ENCODE peak calls at places on chromosomes 6 and 20, in six cellular contexts. G is MM.1S, K is neural progenitor cell, C is OCI-LY7, E is HCT116, T is GM23338. H is an unnamed sample. For H4K20me1, the result is how much of the 10 kb centered on the place peaks cover.

GRCh38 chr20:45951474-45951873 is 17.0 kb downstream of the PCIF1 start:
- DNase-seq in G (no peak), K (no peak), C (peak), E (no peak), T (no peak), H (no peak)

GRCh38 chr20:10568032-10568431 is 105.8 kb downstream of the JAG1 start:
- DNase-seq in G (no peak), K (no peak), C (no peak), E (no peak), T (no peak), H (no peak)

GRCh38 chr6:44538131-44538835 is 150.8 kb downstream of the CDC5L start:
- DNase-seq in G (no peak), K (no peak), C (no peak), E (no peak), T (no peak), H (no peak)

GRCh38 chr6:6599468-6599873 is 11.0 kb downstream of the LY86 start:
- DNase-seq in G (no peak), K (no peak), C (no peak), E (no peak), T (no peak), H (no peak)

GRCh38 chr20:13267231-13267630 is 46.2 kb downstream of the ISM1 start:
- DNase-seq in G (no peak), K (no peak), C (no peak), E (no peak), T (no peak), H (no peak)

GRCh38 chr20:19840111-19840705 is 82.2 kb downstream of the RIN2 start:
- DNase-seq in G (no peak), K (no peak), C (no peak), E (no peak), T (no peak), H (no peak)

GRCh38 chr6:118495639-118496296 is 52.3 kb upstream of the PLN start:
- DNase-seq in G (no peak), K (no peak), C (no peak), E (peak), T (no peak), H (peak)

GRCh38 chr6:82711105-82711829 is 347.6 kb downstream of the TPBG start:
- DNase-seq in G (no peak), K (no peak), C (no peak), E (no peak), T (no peak), H (no peak)

GRCh38 chr20:50295345-50295744 is 104.7 kb downstream of the CEBPB start:
- DNase-seq in G (no peak), K (no peak), C (no peak), E (no peak), T (no peak), H (peak)

GRCh38 chr6:147935656-147936055 is 407.0 kb upstream of the SASH1 start:
- DNase-seq in G (no peak), K (no peak), C (no peak), E (no peak), T (no peak), H (no peak)

GRCh38 chr6:45472383-45472782 is 94.6 kb upstream of the SUPT3H start:
- DNase-seq in G (no peak), K (no peak), C (no peak), E (no peak), T (no peak), H (no peak)

GRCh38 chr6:142885182-142885867 is 59.7 kb downstream of the HIVEP2 start:
- DNase-seq in G (peak), K (peak), C (peak), E (peak), T (peak), H (peak)

DNA sequence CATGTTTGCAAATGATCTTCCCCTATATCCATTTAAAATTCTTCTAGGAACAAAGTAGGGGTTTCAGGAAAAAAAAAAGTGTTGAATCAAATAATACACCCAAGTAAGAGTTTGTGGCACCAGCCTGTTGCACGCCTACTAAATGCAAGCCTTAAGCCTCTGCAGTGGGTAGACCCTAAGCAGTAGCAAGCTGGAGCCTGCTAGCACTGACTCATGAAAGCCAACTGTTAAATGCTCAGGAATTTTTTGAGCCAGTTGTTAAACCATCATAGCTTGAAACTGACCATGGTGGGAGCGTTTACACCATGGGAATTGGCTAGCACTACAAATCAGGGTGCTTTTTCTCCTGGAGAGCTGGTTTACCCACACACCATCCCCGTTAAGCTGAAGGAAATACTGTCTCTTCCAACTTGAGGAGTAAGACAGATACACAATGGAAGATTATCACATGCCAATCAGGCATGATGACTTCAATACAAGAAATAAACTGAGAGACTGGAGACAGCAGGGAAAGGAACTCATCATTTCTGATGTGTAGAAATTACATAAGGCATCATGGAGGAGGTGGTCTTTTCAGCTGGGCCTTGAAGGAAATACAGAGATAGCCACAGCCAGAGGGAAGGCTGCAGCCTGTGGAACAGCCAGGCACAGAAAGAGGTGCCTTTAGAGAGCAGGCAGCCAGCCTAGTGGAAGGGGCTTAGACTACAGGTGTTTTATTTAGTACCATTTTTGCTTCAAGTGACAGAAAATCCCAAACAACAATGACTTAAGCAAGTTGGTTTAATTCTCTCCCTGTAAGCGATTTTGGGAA is 110.8 kb downstream of the SNX5 start:
- DNase-seq in G (no peak), K (no peak), C (no peak), E (no peak), T (no peak), H (no peak)
- H4K20me1 ChIP-seq in G (under half), K (under half), C (under half), E (under half), T (under half), H (under half)

GRCh38 chr6:11918021-11918738 is 93.9 kb upstream of the HIVEP1 start:
- DNase-seq in G (no peak), K (no peak), C (no peak), E (no peak), T (no peak), H (no peak)
- H3K4me2 ChIP-seq in G (no peak), K (peak), C (no peak), E (no peak), T (no peak), H (no peak)

DNA sequence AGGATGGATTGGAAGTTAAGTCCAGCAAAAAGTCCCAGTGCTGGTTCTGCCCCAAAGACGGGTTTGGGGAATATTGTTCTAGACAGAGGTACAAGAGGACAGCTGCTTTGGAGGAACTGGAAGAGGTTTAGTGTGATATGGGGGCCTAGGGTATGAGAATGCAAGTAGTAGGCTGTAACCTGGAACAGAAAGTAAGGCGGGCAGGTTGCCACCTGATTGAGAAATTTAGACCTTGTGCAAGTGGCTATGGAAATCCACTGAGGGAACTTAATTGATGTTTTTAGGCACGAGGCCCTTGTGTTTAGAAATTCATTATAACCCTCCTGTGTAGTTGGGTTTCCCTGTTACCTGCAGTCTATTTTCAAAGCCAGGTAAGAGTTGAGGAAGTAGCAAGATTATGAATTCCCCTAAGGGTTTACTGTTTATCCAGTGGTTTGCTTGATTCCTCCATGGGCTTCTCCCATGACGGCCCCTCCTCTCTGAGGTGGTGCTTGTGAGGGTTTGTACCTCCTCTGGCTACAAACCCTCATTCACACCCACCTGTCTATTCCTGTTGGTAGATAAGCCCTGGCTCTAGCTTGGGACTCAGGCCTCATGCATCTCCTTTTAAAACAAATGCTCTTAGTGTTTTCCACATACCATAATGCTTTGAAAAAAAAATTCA is 42.0 kb upstream of the BCAS1 start:
- DNase-seq in G (no peak), K (no peak), C (no peak), E (no peak), T (no peak), H (no peak)
- TF ChIP-seq EZH2phosphoT487 in G (no peak), K (no peak), C (no peak), E (no peak), T (no peak), H (no peak)

GRCh38 chr6:152978058-152978457 is 4.8 kb downstream of the FBXO5 start:
- DNase-seq in G (no peak), K (no peak), C (no peak), E (no peak), T (no peak), H (no peak)
- H4K20me1 ChIP-seq in G (under half), K (half or more), C (half or more), E (under half), T (half or more), H (half or more)

GRCh38 chr6:138803914-138804313 is 8.0 kb downstream of the ECT2L start:
- DNase-seq in G (no peak), K (no peak), C (no peak), E (no peak), T (no peak), H (no peak)
- H3K4me2 ChIP-seq in G (no peak), K (no peak), C (no peak), E (no peak), T (no peak), H (no peak)

GRCh38 chr20:44111712-44112335 is 75.2 kb downstream of the JPH2 start:
- DNase-seq in G (no peak), K (no peak), C (no peak), E (no peak), T (no peak), H (peak)
- TF ChIP-seq EZH2phosphoT487 in G (no peak), K (no peak), C (no peak), E (no peak), T (no peak), H (no peak)